ENCODE peak calls at places on chromosome 18, in eight cellular contexts. J is A549, Z is HCT116, R is WERI-Rb-1, A is fibroblast of lung, G is HFFc6, F is HFF-Myc, K is tibial artery. U is an unnamed sample.

GRCh38 chr18:34976084-34976483 is 65.1 kb upstream of the MAPRE2 start:
- DNase-seq in J (no peak), Z (no peak), R (no peak), A (no peak), G (no peak), F (no peak), K (peak), U (no peak)

GRCh38 chr18:49848115-49848514 is 34.8 kb upstream of the ACAA2 start:
- DNase-seq in J (no peak), Z (no peak), R (no peak), A (no peak), G (no peak), F (no peak), K (no peak), U (no peak)

GRCh38 chr18:9952633-9953416 is 39.0 kb downstream of the VAPA start:
- DNase-seq in J (no peak), Z (no peak), R (no peak), A (no peak), G (peak), F (no peak), K (no peak), U (peak)

GRCh38 chr18:2486426-2486825 is 84.9 kb downstream of the METTL4 start:
- DNase-seq in J (no peak), Z (no peak), R (no peak), A (no peak), G (no peak), F (no peak), K (no peak), U (peak)

GRCh38 chr18:22238036-22238435 is 68.6 kb downstream of the GATA6 start:
- DNase-seq in J (no peak), Z (no peak), R (no peak), A (no peak), G (no peak), F (no peak), K (no peak), U (no peak)

GRCh38 chr18:58221060-58221725 is 177.2 kb downstream of the NEDD4L start:
- DNase-seq in J (peak), Z (peak), R (no peak), A (peak), G (peak), F (no peak), K (no peak), U (peak)

GRCh38 chr18:27861539-27861938 is 315.4 kb downstream of the CDH2 start:
- DNase-seq in J (no peak), Z (no peak), R (peak), A (no peak), G (no peak), F (no peak), K (no peak), U (no peak)

GRCh38 chr18:62982600-62983251 is 267.4 kb downstream of the PHLPP1 start:
- DNase-seq in J (peak), Z (peak), R (peak), A (peak), G (peak), F (peak), K (peak), U (peak)

GRCh38 chr18:53991202-53991601 is 233.3 kb downstream of the MBD2 start:
- DNase-seq in J (peak), Z (peak), R (no peak), A (peak), G (no peak), F (no peak), K (no peak), U (peak)

GRCh38 chr18:9741461-9741820 is 33.3 kb downstream of the RAB31 start:
- DNase-seq in J (no peak), Z (no peak), R (no peak), A (no peak), G (no peak), F (no peak), K (no peak), U (no peak)

GRCh38 chr18:64803471-64803870 is 654.6 kb upstream of the LINC00305 start:
- DNase-seq in J (no peak), Z (no peak), R (no peak), A (no peak), G (no peak), F (no peak), K (no peak), U (no peak)

GRCh38 chr18:69233465-69234054 is 167.1 kb upstream of the DOK6 start:
- DNase-seq in J (no peak), Z (no peak), R (no peak), A (no peak), G (no peak), F (no peak), K (no peak), U (no peak)

GRCh38 chr18:45457933-45458332 is 157.3 kb upstream of the SLC14A2 start:
- DNase-seq in J (no peak), Z (no peak), R (no peak), A (no peak), G (no peak), F (no peak), K (no peak), U (no peak)

GRCh38 chr18:12659904-12660605 is 2.1 kb upstream of the SPIRE1 start:
- DNase-seq in J (peak), Z (peak), R (peak), A (peak), G (peak), F (no peak), K (peak), U (peak)

GRCh38 chr18:12862467-12862866 is 21.6 kb downstream of the PTPN2 start:
- DNase-seq in J (no peak), Z (no peak), R (no peak), A (no peak), G (no peak), F (no peak), K (no peak), U (no peak)

DNA sequence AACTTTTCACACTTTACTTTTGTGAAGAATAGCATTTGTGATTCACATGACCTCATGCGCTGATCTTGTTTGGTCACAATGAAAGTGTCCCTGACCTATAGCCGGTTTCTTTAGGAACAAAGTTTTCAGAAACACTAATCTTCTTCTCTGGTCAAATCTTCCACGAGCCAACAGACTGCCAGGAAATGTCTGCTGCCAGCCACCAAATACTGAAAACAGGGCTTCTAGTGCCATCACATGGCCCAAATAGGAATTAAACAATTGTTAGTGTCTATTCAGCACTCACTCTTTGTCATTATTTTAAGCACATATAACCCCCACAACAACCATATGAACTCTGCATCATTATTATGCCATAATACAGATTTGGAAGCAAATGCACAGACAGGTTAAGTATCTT is 286.5 kb upstream of the SYT4 start:
- DNase-seq in J (peak), Z (no peak), R (peak), A (peak), G (peak), F (no peak), K (no peak), U (peak)
- TF ChIP-seq CTCF in J (peak), Z (peak), R (peak), A (peak), G (peak), F (no peak), K (no peak), U (peak)

DNA sequence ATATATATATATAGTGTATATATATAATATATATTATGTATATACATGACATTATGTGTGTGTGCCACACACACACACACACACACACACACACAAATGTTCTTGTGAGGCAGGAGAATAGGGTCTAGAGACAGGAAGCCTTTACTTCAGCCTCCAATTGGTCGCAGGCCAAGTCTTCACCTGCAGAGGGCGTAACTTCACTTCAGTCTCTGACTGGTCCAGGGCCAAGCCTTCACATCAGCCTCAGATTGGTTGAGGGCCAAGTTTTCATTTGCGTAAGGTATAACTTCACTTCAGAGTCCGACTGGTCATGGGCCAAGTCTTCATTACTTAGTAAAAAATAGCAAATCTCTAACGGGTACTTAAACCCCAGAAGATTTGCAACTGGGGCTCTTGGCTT is 13.2 kb upstream of the SS18 start:
- DNase-seq in J (peak), Z (peak), R (peak), A (no peak), G (no peak), F (no peak), K (no peak), U (peak)
- TF ChIP-seq CTCF in J (no peak), Z (peak), R (peak), A (no peak), G (peak), F (peak), K (no peak), U (peak)

GRCh38 chr18:3664563-3665178 is 214.7 kb downstream of the TGIF1 start:
- DNase-seq in J (peak), Z (no peak), R (no peak), A (no peak), G (no peak), F (no peak), K (no peak), U (peak)
- TF ChIP-seq CTCF in J (no peak), Z (peak), R (no peak), A (no peak), G (peak), F (no peak), K (no peak), U (peak)

DNA sequence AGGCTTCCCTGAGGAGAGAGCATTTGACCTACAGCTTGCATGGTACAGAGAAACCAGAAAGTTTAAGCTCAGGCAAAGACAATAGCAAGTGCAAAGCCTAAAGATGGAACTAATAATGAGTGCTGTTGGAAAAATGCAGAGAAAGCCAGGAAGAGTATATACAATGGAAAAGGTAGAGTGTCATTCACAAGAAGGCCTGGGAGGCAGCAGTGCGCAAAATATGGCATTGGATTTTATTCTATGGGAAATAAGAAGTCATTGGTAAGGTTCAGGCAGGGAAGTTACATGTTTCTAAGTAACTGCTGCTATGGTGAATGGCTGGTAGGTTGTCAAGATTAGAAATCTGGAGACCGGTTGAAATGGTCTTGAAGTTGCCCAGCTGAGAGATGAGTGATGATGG is 2167.3 kb upstream of the CELF4 start:
- DNase-seq in J (peak), Z (no peak), R (no peak), A (no peak), G (no peak), F (no peak), K (no peak), U (no peak)
- TF ChIP-seq CTCF in J (no peak), Z (peak), R (no peak), A (no peak), G (peak), F (no peak), K (no peak), U (peak)

GRCh38 chr18:75694292-75694691 is 266.8 kb upstream of the SMIM21 start:
- DNase-seq in J (no peak), Z (no peak), R (no peak), A (no peak), G (no peak), F (no peak), K (no peak), U (no peak)

GRCh38 chr18:75687626-75688025 is 260.1 kb upstream of the SMIM21 start:
- DNase-seq in J (no peak), Z (no peak), R (no peak), A (no peak), G (no peak), F (no peak), K (no peak), U (no peak)

GRCh38 chr18:75691483-75691882 is 264.0 kb upstream of the SMIM21 start:
- DNase-seq in J (no peak), Z (no peak), R (no peak), A (no peak), G (no peak), F (no peak), K (no peak), U (no peak)
- TF ChIP-seq CTCF in J (no peak), Z (peak), R (peak), A (no peak), G (no peak), F (peak), K (no peak), U (no peak)

U was measured in choroid plexus epithelial cell.